ENCODE peak calls at places on chromosomes 2 and 18, in six cellular contexts. K is IMR-90, H is GM12878, C is ovary, M is tibial nerve, N is HepG2. O is an unnamed sample. For H3K9me3, the result is how much of the 10 kb centered on the place peaks cover.

GRCh38 chr18:76306685-76307292 is 188.3 kb downstream of the ZNF516 start:
- DNase-seq in K (no peak), H (peak), C (no peak), M (no peak), N (no peak), O (no peak)

GRCh38 chr2:231663458-231664290 is 44.7 kb upstream of the PTMA start:
- DNase-seq in K (no peak), H (no peak), C (peak), M (no peak), N (no peak), O (no peak)

GRCh38 chr2:222709191-222709891 is 37.9 kb downstream of the MOGAT1 start:
- DNase-seq in K (peak), H (no peak), C (no peak), M (peak), N (peak), O (no peak)

GRCh38 chr2:218993345-218994315 is at the start of gene CRYBA2:
- DNase-seq in K (no peak), H (no peak), C (no peak), M (no peak), N (no peak), O (no peak)

GRCh38 chr18:39840406-39840805 is 2114.6 kb upstream of the PIK3C3 start:
- DNase-seq in K (peak), H (no peak), C (no peak), M (no peak), N (no peak), O (no peak)

GRCh38 chr2:230717595-230717994 is 5.0 kb downstream of the CAB39 start:
- DNase-seq in K (no peak), H (no peak), C (no peak), M (no peak), N (no peak), O (no peak)

GRCh38 chr2:171522804-171523338 is 597 bp downstream of the CYBRD1 start:
- DNase-seq in K (no peak), H (no peak), C (peak), M (no peak), N (no peak), O (no peak)

GRCh38 chr2:165452327-165452726 is 17.2 kb upstream of the CSRNP3 start:
- DNase-seq in K (no peak), H (no peak), C (no peak), M (no peak), N (no peak), O (no peak)

GRCh38 chr2:102241616-102242260 is 54.9 kb downstream of the IL1RL2 start:
- DNase-seq in K (no peak), H (no peak), C (no peak), M (no peak), N (no peak), O (no peak)

GRCh38 chr2:46540496-46541342 is 61.4 kb downstream of the TMEM247 start:
- DNase-seq in K (peak), H (no peak), C (no peak), M (peak), N (peak), O (no peak)

GRCh38 chr2:232518844-232519243 is 1.3 kb upstream of the PRSS56 start:
- DNase-seq in K (no peak), H (no peak), C (no peak), M (no peak), N (no peak), O (no peak)

GRCh38 chr2:1742680-1743395 is 1.5 kb downstream of the PXDN start:
- DNase-seq in K (peak), H (no peak), C (peak), M (peak), N (no peak), O (no peak)

GRCh38 chr18:62486290-62486964 is 36.4 kb upstream of the ZCCHC2 start:
- DNase-seq in K (peak), H (no peak), C (no peak), M (no peak), N (peak), O (no peak)

GRCh38 chr18:49656098-49656591 is 94.3 kb downstream of the LIPG start:
- DNase-seq in K (peak), H (no peak), C (no peak), M (no peak), N (no peak), O (no peak)

DNA sequence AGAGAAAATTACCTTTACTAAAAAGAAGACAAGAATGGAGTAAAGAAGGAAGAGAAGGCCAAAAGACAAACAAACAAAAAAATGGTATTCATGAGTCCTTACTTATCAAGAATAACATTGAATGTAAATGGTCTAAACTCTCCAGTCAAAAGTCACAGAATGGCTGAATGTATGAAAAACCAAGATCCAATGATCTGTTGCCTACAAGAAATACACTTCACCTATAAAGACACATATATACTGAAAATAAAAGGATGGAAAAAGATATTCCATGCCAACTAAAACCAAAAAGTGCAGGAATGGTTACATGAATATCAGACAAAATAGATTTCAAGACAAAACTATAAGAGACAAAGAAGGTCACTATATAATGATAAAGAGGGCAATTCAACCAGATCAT is 65.0 kb upstream of the ASXL3 start:
- DNase-seq in K (no peak), H (no peak), C (no peak), M (no peak), N (no peak), O (no peak)
- H3K9me3 ChIP-seq in K (under half), H (under half), C (under half), M (under half), N (under half), O (under half)

GRCh38 chr2:89780318-89780717 is 1088.8 kb downstream of the RPIA start:
- DNase-seq in K (no peak), H (no peak), C (no peak), M (no peak), N (no peak), O (no peak)
- H3K9me3 ChIP-seq in K (half or more), H (under half), C (under half), M (under half), N (half or more), O (under half)

GRCh38 chr2:190137561-190137960 is 75.0 kb upstream of the MSTN start:
- DNase-seq in K (peak), H (no peak), C (no peak), M (no peak), N (no peak), O (no peak)
- H3K9me3 ChIP-seq in K (under half), H (under half), C (under half), M (under half), N (half or more), O (under half)

GRCh38 chr2:5825686-5826085 is 133.5 kb downstream of the SOX11 start:
- DNase-seq in K (no peak), H (no peak), C (no peak), M (no peak), N (no peak), O (no peak)
- H3K9me3 ChIP-seq in K (under half), H (under half), C (under half), M (under half), N (half or more), O (under half)

DNA sequence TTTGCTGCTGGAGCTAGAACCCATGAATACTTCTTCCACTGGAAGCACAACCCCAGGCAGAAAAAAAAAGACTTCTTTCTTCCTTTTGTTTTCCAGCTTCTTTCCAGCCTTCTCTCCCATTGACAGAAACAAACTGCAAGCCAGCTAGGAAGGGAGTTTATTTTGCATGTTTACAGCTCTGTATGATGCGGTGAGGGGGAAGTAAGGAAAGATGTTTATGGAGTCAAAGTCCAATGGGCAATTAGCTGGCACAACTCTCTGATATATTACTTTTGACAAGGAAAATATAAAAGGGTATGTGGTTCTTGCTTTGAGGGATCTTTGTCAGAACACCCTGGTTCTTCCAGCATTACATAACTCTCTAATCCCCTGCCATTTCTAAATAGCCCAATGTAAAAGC is 9.4 kb upstream of the NMS start:
- DNase-seq in K (no peak), H (no peak), C (no peak), M (no peak), N (no peak), O (no peak)
- H3K9me3 ChIP-seq in K (under half), H (under half), C (under half), M (under half), N (under half), O (under half)

GRCh38 chr18:70663141-70663540 is 374.3 kb downstream of the SOCS6 start:
- DNase-seq in K (no peak), H (no peak), C (no peak), M (no peak), N (no peak), O (no peak)
- H3K9me3 ChIP-seq in K (under half), H (under half), C (under half), M (under half), N (under half), O (under half)

GRCh38 chr2:229596796-229597195 is 117.6 kb downstream of the DNER start:
- DNase-seq in K (no peak), H (no peak), C (no peak), M (no peak), N (no peak), O (no peak)
- H3K9me3 ChIP-seq in K (under half), H (under half), C (under half), M (under half), N (under half), O (under half)

GRCh38 chr2:108396845-108397244 is 19.1 kb downstream of the SULT1C4 start:
- DNase-seq in K (peak), H (no peak), C (no peak), M (peak), N (peak), O (no peak)
- H3K9me3 ChIP-seq in K (under half), H (under half), C (under half), M (under half), N (under half), O (under half)

O was measured in T-helper 17 cell.